ENCODE peak calls at places on chromosome 21, in seven cellular contexts. X is HuH-7, N is T-cell, G is smooth muscle cell of the brain vasculature, M is Calu3, Y is islet precursor cell, Z is frontal cortex. U is an unnamed sample.

GRCh38 chr21:41877901-41878830 is 978 bp downstream of the PRDM15 start:
- DNase-seq in X (peak; percentile 57), N (no peak), G (no peak), M (peak; percentile 39), Y (no peak), Z (peak; percentile 49), U (no peak)

GRCh38 chr21:20617130-20617529 is 381.1 kb upstream of the NCAM2 start:
- DNase-seq in X (no peak), N (no peak), G (no peak), M (no peak), Y (no peak), Z (no peak), U (no peak)

GRCh38 chr21:32403201-32403701 is 9.3 kb upstream of the EVA1C start:
- DNase-seq in X (peak; percentile 72), N (no peak), G (no peak), M (peak; percentile 67), Y (no peak), Z (no peak), U (no peak)

GRCh38 chr21:42746593-42747266 is 93.3 kb downstream of the PDE9A start:
- DNase-seq in X (no peak), N (peak; percentile 65), G (no peak), M (no peak), Y (no peak), Z (no peak), U (no peak)

GRCh38 chr21:16420086-16420724 is 690.4 kb downstream of the USP25 start:
- DNase-seq in X (no peak), N (no peak), G (no peak), M (peak; percentile 13), Y (no peak), Z (peak; percentile 10), U (no peak)

GRCh38 chr21:43825936-43826622 is 36.7 kb downstream of the RRP1 start:
- DNase-seq in X (no peak), N (no peak), G (no peak), M (no peak), Y (peak; percentile 55), Z (no peak), U (peak; percentile 52)

GRCh38 chr21:45010860-45011259 is 63.5 kb upstream of the ADARB1 start:
- DNase-seq in X (no peak), N (no peak), G (no peak), M (no peak), Y (no peak), Z (no peak), U (peak; percentile 38)

GRCh38 chr21:40178726-40179125 is 311.5 kb downstream of the PCP4 start:
- DNase-seq in X (no peak), N (no peak), G (no peak), M (no peak), Y (no peak), Z (no peak), U (no peak)

GRCh38 chr21:20254964-20255363 is 743.2 kb upstream of the NCAM2 start:
- DNase-seq in X (no peak), N (no peak), G (no peak), M (no peak), Y (no peak), Z (no peak), U (no peak)

GRCh38 chr21:33491373-33492102 is at the start of gene DNAJC28:
- DNase-seq in X (peak; percentile 86), N (peak; percentile 86), G (peak; percentile 88), M (peak; percentile 87), Y (peak; percentile 95), Z (peak; percentile 87), U (peak; percentile 91)

GRCh38 chr21:26148834-26149354 is 21.7 kb downstream of the APP start:
- DNase-seq in X (no peak), N (no peak), G (no peak), M (no peak), Y (peak; percentile 75), Z (no peak), U (no peak)

GRCh38 chr21:35401476-35401875 is 352.4 kb upstream of the RUNX1 start:
- DNase-seq in X (no peak), N (no peak), G (no peak), M (no peak), Y (peak; percentile 77), Z (no peak), U (no peak)

GRCh38 chr21:46153259-46154154 is 1.9 kb downstream of the FTCD start:
- DNase-seq in X (peak; percentile 90), N (no peak), G (no peak), M (peak; percentile 50), Y (peak; percentile 86), Z (peak; percentile 60), U (peak; percentile 38)

GRCh38 chr21:45386728-45387371 is 18.1 kb upstream of the COL18A1 start:
- DNase-seq in X (no peak), N (no peak), G (peak; percentile 90), M (no peak), Y (peak; percentile 63), Z (no peak), U (peak; percentile 47)

GRCh38 chr21:18155508-18156193 is 89.0 kb upstream of the CHODL start:
- DNase-seq in X (no peak), N (no peak), G (no peak), M (no peak), Y (no peak), Z (no peak), U (no peak)

GRCh38 chr21:42515708-42516502 is 2.3 kb downstream of the SLC37A1 start:
- DNase-seq in X (no peak), N (no peak), G (no peak), M (peak; percentile 65), Y (peak; percentile 89), Z (peak; percentile 42), U (no peak)

GRCh38 chr21:43306911-43307676 is 119.8 kb downstream of the SIK1 start:
- DNase-seq in X (no peak), N (no peak), G (no peak), M (peak; percentile 40), Y (peak; percentile 74), Z (no peak), U (peak; percentile 81)

GRCh38 chr21:43271452-43272020 is 102.7 kb downstream of the CRYAA start:
- DNase-seq in X (no peak), N (no peak), G (no peak), M (no peak), Y (no peak), Z (no peak), U (peak; percentile 42)

GRCh38 chr21:15788847-15789548 is 59.2 kb downstream of the USP25 start:
- DNase-seq in X (no peak), N (no peak), G (no peak), M (no peak), Y (no peak), Z (no peak), U (no peak)

GRCh38 chr21:28068455-28069358 is 924.0 kb downstream of the LTN1 start:
- DNase-seq in X (no peak), N (no peak), G (no peak), M (no peak), Y (peak; percentile 59), Z (no peak), U (no peak)